ENCODE peak calls at places on chromosome 12, in six cellular contexts. R is fibroblast of mammary gland; D is LoVo; P is fibroblast of villous mesenchyme; E is upper lobe of right lung; O is stimulated activated CD4-positive, alpha-beta T cell treated with anti-CD3 and anti-CD28 coated beads, Interleukin-12 subunit alpha, Interleukin-12 subunit beta, amount 100 ng/mL, for 4 hours. I is an unnamed sample.

GRCh38 chr12:106892075-106892474 is 63.6 kb upstream of the TMEM263 start:
- DNase-seq in O (no peak), P (no peak), D (peak; percentile 20), R (no peak), E (no peak), I (no peak)

GRCh38 chr12:114848661-114849060 is 164.7 kb upstream of the TBX3 start:
- DNase-seq in O (no peak), E (no peak), P (peak; percentile 72), D (no peak), R (peak; percentile 97), I (no peak)

GRCh38 chr12:68957273-68957672 is 24.3 kb upstream of the CPM start:
- DNase-seq in D (no peak), O (no peak), E (no peak), P (no peak), R (no peak), I (no peak)

GRCh38 chr12:116524964-116525379 is 34.2 kb upstream of the MAP1LC3B2 start:
- DNase-seq in D (peak; percentile 34), E (no peak), O (no peak), R (peak; percentile 70), P (no peak), I (peak; percentile 32)

GRCh38 chr12:76883826-76884225 is 5.0 kb upstream of the CSRP2 start:
- DNase-seq in D (no peak), E (no peak), R (peak; percentile 78), P (peak; percentile 56), O (no peak), I (no peak)

GRCh38 chr12:118127867-118128266 is 8.1 kb upstream of the PEBP1 start:
- DNase-seq in O (no peak), R (no peak), P (no peak), D (no peak), E (peak; percentile 35), I (no peak)

GRCh38 chr12:124024790-124025189 is 51.8 kb downstream of the ZNF664 start:
- DNase-seq in E (no peak), R (no peak), O (no peak), P (no peak), D (no peak), I (no peak)

GRCh38 chr12:40226652-40227051 is 1.9 kb downstream of the LRRK2 start:
- DNase-seq in P (peak; percentile 61), R (peak; percentile 94), D (no peak), E (no peak), O (no peak), I (no peak)

I was measured in 8988T.